ENCODE peak calls at places on chromosomes 16 and 17, in eight cellular contexts. G, X, K, U, B, L, D and Z are unnamed samples.
A peak's percentile ranks its signal among the peaks of the same experiment; 100 is the strongest.

GRCh38 chr16:88405325-88406060 is 22.7 kb downstream of the ZNF469 start:
- DNase-seq in G (peak; percentile 27), X (peak; percentile 41), K (peak; percentile 78), U (no peak), B (no peak), L (no peak), D (no peak), Z (no peak)

GRCh38 chr16:28069921-28070794 is 6.6 kb upstream of the GSG1L start:
- DNase-seq in G (no peak), X (no peak), K (no peak), U (no peak), B (no peak), L (no peak), D (no peak), Z (no peak)

GRCh38 chr17:66715076-66715675 is 119.7 kb upstream of the CACNG5 start:
- DNase-seq in G (no peak), X (no peak), K (no peak), U (no peak), B (no peak), L (no peak), D (no peak), Z (no peak)

GRCh38 chr16:28304214-28304613 is 11.9 kb downstream of the SBK1 start:
- DNase-seq in G (no peak), X (peak; percentile 14), K (peak; percentile 49), U (no peak), B (no peak), L (no peak), D (peak; percentile 22), Z (no peak)

GRCh38 chr17:35051579-35052239 is 11.8 kb downstream of the RFFL start:
- DNase-seq in G (no peak), X (no peak), K (no peak), U (no peak), B (no peak), L (no peak), D (no peak), Z (no peak)

GRCh38 chr17:1882836-1883235 is 53.0 kb downstream of the RPA1 start:
- DNase-seq in G (no peak), X (peak; percentile 3), K (peak; percentile 38), U (no peak), B (no peak), L (no peak), D (peak; percentile 8), Z (no peak)

GRCh38 chr17:50256826-50257573 is 17.3 kb upstream of the TMEM92 start:
- DNase-seq in G (no peak), X (no peak), K (no peak), U (no peak), B (peak; percentile 53), L (no peak), D (no peak), Z (no peak)

GRCh38 chr17:5911919-5912318 is 158.3 kb upstream of the WSCD1 start:
- DNase-seq in G (no peak), X (no peak), K (no peak), U (no peak), B (no peak), L (no peak), D (no peak), Z (no peak)

GRCh38 chr16:28089992-28090365 is 26.5 kb upstream of the GSG1L start:
- DNase-seq in G (no peak), X (no peak), K (no peak), U (no peak), B (no peak), L (no peak), D (no peak), Z (no peak)

GRCh38 chr17:41548844-41549595 is 20.9 kb upstream of the KRT19 start:
- DNase-seq in G (peak; percentile 83), X (peak; percentile 74), K (peak; percentile 90), U (peak; percentile 83), B (peak; percentile 83), L (peak; percentile 91), D (peak; percentile 74), Z (peak; percentile 79)

GRCh38 chr17:41547378-41547841 is 19.3 kb upstream of the KRT19 start:
- DNase-seq in G (no peak), X (no peak), K (no peak), U (no peak), B (no peak), L (no peak), D (no peak), Z (no peak)

GRCh38 chr17:41547921-41548843 is 20.1 kb upstream of the KRT19 start:
- DNase-seq in G (peak; percentile 44), X (peak; percentile 91), K (peak; percentile 97), U (peak; percentile 69), B (no peak), L (peak; percentile 77), D (peak; percentile 18), Z (peak; percentile 73)

GRCh38 chr17:41551370-41551769 is 20.5 kb downstream of the KRT9 start:
- DNase-seq in G (no peak), X (no peak), K (peak; percentile 64), U (no peak), B (no peak), L (no peak), D (no peak), Z (no peak)

DNA sequence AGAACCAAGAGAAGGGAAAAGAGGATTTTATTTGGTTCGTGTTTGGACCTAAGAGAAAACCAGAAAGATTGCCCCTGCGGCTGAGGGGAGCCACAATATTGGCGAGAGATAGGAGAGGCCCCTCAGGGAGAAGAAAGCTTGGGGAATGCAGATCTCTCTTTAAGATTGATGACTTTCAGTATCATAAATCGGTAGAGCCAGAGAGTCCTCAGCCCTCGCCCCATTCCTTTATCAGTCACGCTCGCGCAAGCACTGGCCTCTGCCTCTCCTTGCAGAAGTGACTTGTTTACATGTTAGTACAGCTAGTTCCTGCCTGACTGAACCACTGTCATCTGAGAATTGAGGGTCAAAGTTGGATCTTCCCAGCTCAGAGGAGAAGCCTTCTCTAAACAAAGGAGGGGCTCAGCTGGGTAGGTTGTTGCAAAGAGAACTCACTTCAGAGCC is 21.5 kb upstream of the KRT19 start:
- DNase-seq in G (no peak), X (no peak), K (no peak), U (no peak), B (no peak), L (no peak), D (no peak), Z (no peak)
- TF ChIP-seq CTCF in G (no peak), X (no peak), K (no peak), U (no peak), B (no peak), L (no peak), D (no peak), Z (no peak)

DNA sequence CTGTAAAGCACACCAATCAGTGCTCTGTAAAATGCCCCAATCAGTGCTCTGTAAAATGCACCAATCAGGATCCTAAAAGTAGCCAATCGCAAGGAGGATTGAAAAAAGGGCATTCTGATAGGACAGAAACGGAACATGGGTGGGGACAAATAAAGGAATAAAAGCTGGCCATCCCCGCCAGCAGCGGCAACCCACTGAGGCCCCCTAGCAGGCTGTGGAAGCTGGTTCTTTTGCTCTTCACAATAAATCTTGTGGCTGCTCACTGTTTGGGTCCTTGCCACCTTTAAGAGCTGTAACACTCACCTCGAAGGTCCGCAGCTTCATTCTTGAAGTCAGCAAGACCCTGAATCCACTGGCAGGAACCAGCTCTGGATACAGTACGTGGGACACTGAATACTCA is 162.4 kb upstream of the TBX2 start:
- DNase-seq in G (no peak), X (no peak), K (no peak), U (no peak), B (no peak), L (no peak), D (no peak), Z (no peak)
- TF ChIP-seq CTCF in G (no peak), X (no peak), K (no peak), U (no peak), B (no peak), L (no peak), D (no peak), Z (no peak)

GRCh38 chr16:81661082-81661481 is 118.0 kb upstream of the PLCG2 start:
- DNase-seq in G (no peak), X (no peak), K (no peak), U (no peak), B (no peak), L (no peak), D (no peak), Z (no peak)

GRCh38 chr16:81657224-81657623 is 121.9 kb upstream of the PLCG2 start:
- DNase-seq in G (no peak), X (no peak), K (no peak), U (no peak), B (no peak), L (no peak), D (no peak), Z (no peak)

GRCh38 chr16:81657731-81658130 is 121.4 kb upstream of the PLCG2 start:
- DNase-seq in G (no peak), X (no peak), K (no peak), U (no peak), B (no peak), L (no peak), D (no peak), Z (no peak)

GRCh38 chr16:81659249-81659648 is 119.8 kb upstream of the PLCG2 start:
- DNase-seq in G (no peak), X (no peak), K (no peak), U (no peak), B (no peak), L (no peak), D (no peak), Z (no peak)

DNA sequence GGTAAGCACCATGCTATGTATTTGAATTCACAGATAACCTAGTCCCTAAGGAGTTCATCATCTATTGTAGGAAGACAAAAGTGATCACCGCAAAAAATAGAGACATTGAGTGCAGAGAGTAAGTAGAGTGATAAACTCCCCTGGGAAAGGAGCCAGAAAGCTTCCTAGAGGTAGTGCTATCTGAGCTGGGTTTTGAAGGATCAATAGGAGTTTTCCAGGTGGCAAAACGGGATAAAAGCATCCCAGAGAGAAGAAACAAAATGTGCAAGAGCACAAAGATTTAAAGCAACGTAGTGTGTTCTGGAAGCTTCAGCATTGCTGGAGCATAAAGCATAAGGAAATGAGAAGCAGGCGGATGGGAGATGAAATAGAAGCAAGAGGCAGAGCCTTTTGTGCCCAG is 120.7 kb upstream of the PLCG2 start:
- DNase-seq in G (no peak), X (no peak), K (no peak), U (no peak), B (no peak), L (no peak), D (no peak), Z (no peak)
- TF ChIP-seq CTCF in G (no peak), X (no peak), K (no peak), U (no peak), B (no peak), L (no peak), D (no peak), Z (no peak)

DNA sequence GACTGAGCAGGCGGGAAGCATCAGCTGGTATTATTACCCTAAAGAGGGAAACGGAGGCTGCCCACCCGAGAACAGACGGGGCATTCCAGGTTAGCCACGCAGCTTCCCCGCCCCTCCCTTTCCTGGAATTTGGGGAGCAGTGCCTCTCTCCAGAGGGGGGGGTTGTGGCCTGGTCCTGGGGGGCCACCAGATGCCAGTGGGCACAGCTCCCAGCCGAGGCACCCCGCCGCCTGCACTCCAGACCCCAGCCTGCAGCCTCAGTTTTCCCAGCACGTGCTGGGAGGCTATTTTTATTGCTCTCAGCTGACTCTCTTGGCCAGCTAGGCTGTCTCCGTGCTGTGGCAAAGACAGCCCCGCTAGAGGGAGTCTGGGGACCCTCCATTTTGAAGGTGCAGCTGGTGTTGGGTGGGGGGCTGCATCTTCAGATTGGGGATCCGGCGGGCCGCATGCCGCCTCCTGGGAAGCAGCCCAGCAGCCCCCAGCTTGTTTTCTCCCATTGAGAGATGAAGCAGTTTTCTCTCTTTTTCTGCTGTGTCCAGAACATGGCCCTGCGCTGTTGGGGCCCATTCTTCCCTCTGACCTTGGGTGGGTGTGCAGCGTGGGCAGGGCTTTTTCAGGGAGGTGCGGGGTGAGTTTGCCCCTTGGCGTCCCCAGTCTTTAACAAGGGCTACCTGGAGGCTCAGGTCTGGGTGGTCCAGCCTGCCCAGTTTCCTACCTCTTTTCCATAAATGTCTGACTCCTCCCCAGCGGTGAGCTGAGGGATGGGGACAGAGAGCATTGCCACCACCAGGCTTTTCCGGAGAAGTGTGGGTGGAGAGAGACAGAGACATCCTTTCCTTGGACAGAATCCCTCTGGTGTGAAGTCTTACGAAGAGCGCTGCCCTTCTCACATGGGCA is 62.5 kb upstream of the GSE1 start:
- DNase-seq in G (no peak), X (no peak), K (no peak), U (no peak), B (no peak), L (no peak), D (no peak), Z (no peak)
- TF ChIP-seq CTCF in G (no peak), X (peak; percentile 25), K (peak; percentile 24), U (peak; percentile 28), B (no peak), L (no peak), D (no peak), Z (no peak)